ENCODE peak calls at places on chromosome 2, in four cellular contexts. B, Y, A and H are unnamed samples.

GRCh38 chr2:113203217-113203530 is 29.4 kb downstream of the PSD4 start:
- DNase-seq in B (no peak), Y (no peak), A (no peak), H (no peak)

GRCh38 chr2:10225291-10226031 is 77.2 kb upstream of the HPCAL1 start:
- DNase-seq in B (no peak), Y (no peak), A (no peak), H (no peak)

GRCh38 chr2:219362524-219363164 is 25.1 kb downstream of the DNPEP start:
- DNase-seq in B (no peak), Y (no peak), A (no peak), H (peak)

GRCh38 chr2:40127147-40127546 is 324.7 kb downstream of the SLC8A1 start:
- DNase-seq in B (no peak), Y (no peak), A (no peak), H (no peak)

GRCh38 chr2:42923632-42924425 is 131.4 kb upstream of the HAAO start:
- DNase-seq in B (no peak), Y (no peak), A (no peak), H (no peak)

GRCh38 chr2:221791840-221792239 is 219.7 kb upstream of the EPHA4 start:
- DNase-seq in B (no peak), Y (no peak), A (no peak), H (peak)

GRCh38 chr2:128424806-128425205 is 106.1 kb upstream of the HS6ST1 start:
- DNase-seq in B (no peak), Y (no peak), A (no peak), H (no peak)

GRCh38 chr2:120709608-120710041 is 26.0 kb upstream of the GLI2 start:
- DNase-seq in B (no peak), Y (no peak), A (no peak), H (no peak)

GRCh38 chr2:239443666-239444567 is 43.1 kb upstream of the HDAC4 start:
- DNase-seq in B (no peak), Y (no peak), A (no peak), H (peak)

GRCh38 chr2:164839914-164840457 is 1.6 kb downstream of the COBLL1 start:
- DNase-seq in B (no peak), Y (no peak), A (no peak), H (peak)

GRCh38 chr2:58350484-58350883 is 109.4 kb upstream of the FANCL start:
- DNase-seq in B (no peak), Y (no peak), A (no peak), H (no peak)